ENCODE peak calls at places on chromosome 1, in eight cellular contexts. P is Panc1, G is GM23338, C is HCT116, F is GM12878, A is HepG2, Y is SK-N-SH, L is K562. U is an unnamed sample.

GRCh38 chr1:236342403-236343245 is 51.5 kb upstream of the EDARADD start:
- DNase-seq in P (no peak), G (no peak), C (no peak), F (no peak), A (no peak), Y (no peak), L (no peak), U (no peak)

GRCh38 chr1:24412408-24412807 is 1.2 kb downstream of the STPG1 start:
- DNase-seq in P (no peak), G (no peak), C (no peak), F (no peak), A (no peak), Y (no peak), L (no peak), U (no peak)

GRCh38 chr1:185010361-185010760 is 35.0 kb upstream of the RNF2 start:
- DNase-seq in P (no peak), G (no peak), C (no peak), F (no peak), A (no peak), Y (no peak), L (no peak), U (no peak)

GRCh38 chr1:101291562-101292035 is 54.8 kb downstream of the S1PR1 start:
- DNase-seq in P (no peak), G (no peak), C (no peak), F (no peak), A (peak; percentile 83), Y (no peak), L (no peak), U (peak; percentile 14)

GRCh38 chr1:168170552-168171508 is 7.9 kb upstream of the TIPRL start:
- DNase-seq in P (no peak), G (no peak), C (no peak), F (no peak), A (no peak), Y (peak; percentile 23), L (peak; percentile 50), U (no peak)

GRCh38 chr1:8422439-8423133 is 104.7 kb downstream of the SLC45A1 start:
- DNase-seq in P (no peak), G (peak; percentile 35), C (no peak), F (no peak), A (no peak), Y (peak; percentile 51), L (peak; percentile 27), U (no peak)

GRCh38 chr1:50978144-50978851 is 8.3 kb downstream of the CDKN2C start:
- DNase-seq in P (no peak), G (peak; percentile 94), C (no peak), F (no peak), A (peak; percentile 49), Y (peak; percentile 82), L (peak; percentile 78), U (peak; percentile 70)

GRCh38 chr1:54499097-54500029 is 48.7 kb upstream of the ACOT11 start:
- DNase-seq in P (no peak), G (peak; percentile 90), C (no peak), F (no peak), A (no peak), Y (peak; percentile 84), L (peak; percentile 54), U (no peak)

GRCh38 chr1:21942464-21942863 is 5.4 kb upstream of the HSPG2 start:
- DNase-seq in P (no peak), G (no peak), C (no peak), F (no peak), A (no peak), Y (no peak), L (no peak), U (no peak)

GRCh38 chr1:30730351-30731108 is 7.1 kb upstream of the MATN1 start:
- DNase-seq in P (no peak), G (no peak), C (no peak), F (no peak), A (no peak), Y (no peak), L (no peak), U (no peak)

GRCh38 chr1:245475116-245475515 is 320.3 kb downstream of the KIF26B start:
- DNase-seq in P (no peak), G (no peak), C (no peak), F (no peak), A (no peak), Y (no peak), L (no peak), U (no peak)

GRCh38 chr1:232292818-232293217 is 337.1 kb downstream of the SIPA1L2 start:
- DNase-seq in P (no peak), G (no peak), C (no peak), F (no peak), A (no peak), Y (no peak), L (no peak), U (no peak)

DNA sequence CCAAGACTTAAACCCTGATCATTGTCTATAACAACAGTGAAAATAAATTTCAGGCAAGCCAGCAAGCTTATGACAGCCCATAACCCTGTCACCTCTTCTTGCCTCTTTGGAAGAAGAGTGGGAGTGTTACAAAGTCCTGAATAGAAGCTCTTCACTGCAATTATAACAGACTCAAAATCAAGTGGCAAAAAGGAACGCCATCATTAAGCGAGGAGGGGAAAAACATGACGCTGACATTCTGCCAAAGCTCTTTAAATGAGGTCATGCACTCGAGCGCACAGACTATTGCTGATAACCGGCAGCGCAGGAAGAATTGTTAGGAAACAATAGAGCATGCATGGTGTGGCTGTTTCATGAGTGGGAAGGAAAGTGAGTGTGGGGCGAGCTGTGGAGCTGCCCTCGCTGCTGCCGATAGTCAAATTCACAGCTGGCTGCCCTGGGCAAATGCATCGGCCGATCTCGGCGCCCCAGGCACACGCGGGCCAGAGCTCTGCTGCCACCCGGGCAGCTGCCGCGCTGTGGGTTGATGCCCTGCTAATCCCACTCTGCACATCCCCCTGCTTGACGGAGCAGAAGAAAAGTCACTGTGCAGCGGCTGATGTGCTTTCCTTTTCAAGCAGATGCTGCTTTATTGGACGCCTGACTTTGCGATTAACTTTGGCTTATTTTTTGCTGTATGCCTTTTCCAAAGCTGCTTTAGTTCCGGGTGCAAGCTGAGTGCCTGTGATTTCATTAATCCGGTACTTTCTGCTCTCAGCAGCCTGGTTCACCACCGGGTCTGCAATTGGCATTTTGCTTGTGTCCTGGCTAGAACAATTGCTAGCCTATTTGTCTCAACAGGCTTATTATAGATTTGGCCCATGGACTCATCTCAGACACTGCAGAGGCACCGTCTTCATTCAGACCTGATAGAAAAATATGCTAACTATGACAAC is 102.4 kb upstream of the ST6GALNAC5 start:
- DNase-seq in P (no peak), G (no peak), C (no peak), F (no peak), A (no peak), Y (peak; percentile 70), L (no peak), U (no peak)
- H3K4me3 ChIP-seq in P (peak overlapping the region; percentile 8), G (no peak overlapping the region), C (no peak overlapping the region), F (no peak overlapping the region), A (no peak overlapping the region), Y (peak overlapping the region; percentile 47), L (no peak overlapping the region), U (no peak overlapping the region)

GRCh38 chr1:85577421-85578320 is 2.9 kb upstream of the CCN1 start:
- DNase-seq in P (peak; percentile 82), G (peak; percentile 52), C (no peak), F (no peak), A (no peak), Y (peak; percentile 35), L (no peak), U (no peak)

GRCh38 chr1:85573348-85573747 is 7.2 kb upstream of the CCN1 start:
- DNase-seq in P (no peak), G (no peak), C (no peak), F (no peak), A (no peak), Y (no peak), L (no peak), U (no peak)

GRCh38 chr1:85576256-85576641 is 4.3 kb upstream of the CCN1 start:
- DNase-seq in P (peak; percentile 48), G (no peak), C (no peak), F (no peak), A (no peak), Y (no peak), L (no peak), U (no peak)

GRCh38 chr1:85576642-85577420 is 3.7 kb upstream of the CCN1 start:
- DNase-seq in P (peak; percentile 63), G (peak; percentile 95), C (peak; percentile 65), F (no peak), A (peak; percentile 37), Y (peak; percentile 90), L (peak; percentile 75), U (peak; percentile 42)

DNA sequence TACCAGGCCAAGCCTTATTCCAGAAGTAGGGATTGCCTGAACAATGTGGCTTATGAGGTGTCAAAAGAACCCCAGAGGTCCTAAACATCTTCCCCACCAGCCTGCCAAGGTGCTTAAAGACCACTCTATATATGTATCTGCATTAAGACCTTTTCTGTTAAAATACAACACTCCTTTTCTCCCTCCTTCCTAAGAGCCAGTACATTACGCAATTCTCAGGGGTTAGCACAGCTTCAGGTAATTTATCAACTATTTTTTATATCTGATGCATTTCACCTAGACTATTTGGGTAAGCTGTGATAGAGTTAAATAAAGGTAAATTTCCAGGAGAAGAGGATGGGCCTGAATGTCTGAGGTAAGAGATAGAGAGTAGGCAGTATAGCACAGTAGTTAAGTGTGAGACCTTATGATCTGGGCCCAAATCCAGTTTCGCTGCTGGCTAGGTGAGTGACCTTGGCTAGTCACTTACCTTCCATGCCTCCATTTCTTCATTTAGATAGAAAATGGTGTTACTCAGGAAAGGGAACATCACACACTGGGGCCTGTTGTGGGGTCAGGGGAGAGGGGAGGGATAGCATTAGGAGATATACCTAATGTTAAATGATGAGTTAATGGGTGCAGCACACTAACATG is 5.1 kb upstream of the CCN1 start:
- DNase-seq in P (no peak), G (no peak), C (no peak), F (no peak), A (no peak), Y (no peak), L (no peak), U (no peak)
- TF ChIP-seq REST in P (no peak), G (no peak), C (no peak), F (no peak), A (no peak), Y (no peak), L (no peak), U (no peak)

GRCh38 chr1:2360588-2361364 is 30.6 kb downstream of the MORN1 start:
- DNase-seq in P (no peak), G (no peak), C (no peak), F (no peak), A (no peak), Y (no peak), L (no peak), U (no peak)
- TF ChIP-seq POLR2AphosphoS5 in P (no peak), G (no peak), C (no peak), F (no peak), A (no peak), Y (no peak), L (no peak), U (no peak)

DNA sequence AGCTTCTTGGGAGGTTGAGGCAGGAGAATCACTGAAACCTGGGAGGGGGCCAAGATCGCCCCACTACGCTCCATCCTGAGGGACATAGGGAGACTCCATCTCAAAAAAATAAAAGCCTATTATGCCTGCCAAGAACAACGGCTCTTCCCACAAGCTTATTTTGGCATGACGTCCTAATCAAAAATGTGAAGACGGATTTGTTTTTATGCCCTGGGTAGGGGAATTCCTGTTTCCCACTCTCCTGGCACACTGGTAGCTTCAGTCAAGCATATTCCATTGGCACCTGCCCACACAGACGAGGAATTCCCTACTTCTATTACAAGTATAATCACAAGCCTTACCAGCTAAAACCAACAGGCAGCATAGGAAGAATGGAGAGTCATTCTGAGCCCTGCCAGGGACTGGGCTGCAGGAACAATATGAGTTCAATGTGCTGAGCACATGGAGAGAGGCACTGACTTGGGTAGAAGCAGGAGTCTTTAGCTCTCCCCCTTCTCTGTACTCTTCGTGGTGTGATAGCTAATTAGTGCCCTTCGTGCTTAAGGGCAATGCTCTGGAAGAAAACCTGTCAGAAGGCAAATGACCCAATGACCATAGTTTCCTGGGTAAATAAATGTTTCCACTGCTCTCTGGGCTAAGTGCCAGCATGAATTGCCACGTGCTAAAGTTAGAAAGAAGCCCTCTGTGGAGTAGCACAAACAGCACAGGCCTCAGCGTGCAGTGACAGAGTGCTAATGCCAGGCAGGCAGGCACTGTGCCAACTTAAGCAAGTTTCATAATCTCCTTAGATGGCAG is 16.8 kb downstream of the TNFSF4 start:
- DNase-seq in P (peak; percentile 36), G (no peak), C (peak; percentile 40), F (peak; percentile 63), A (peak; percentile 85), Y (no peak), L (no peak), U (peak; percentile 62)
- H3K4me3 ChIP-seq in P (no peak overlapping the region), G (no peak overlapping the region), C (no peak overlapping the region), F (no peak overlapping the region), A (no peak overlapping the region), Y (no peak overlapping the region), L (no peak overlapping the region), U (no peak overlapping the region)

U was measured in HL-60.